ENCODE peak calls at places on chromosomes 16 and 17, in six cellular contexts. M is AG09309, L is head of caudate nucleus, W is activated T-cell treated with anti-CD3 and anti-CD28 coated beads for 24 hours, A is PC-3, R is WTC11. G is an unnamed sample.

GRCh38 chr17:48611681-48612455 is 1.1 kb upstream of the HOXB7 start:
- DNase-seq in L (no peak), R (peak), A (no peak), W (no peak), M (no peak), G (peak)

GRCh38 chr16:83458612-83459011 is 349.2 kb upstream of the HSBP1 start:
- DNase-seq in W (no peak), A (no peak), L (no peak), M (peak), R (no peak), G (no peak)

GRCh38 chr17:73189417-73190099 is 3.3 kb upstream of the COG1 start:
- DNase-seq in M (no peak), A (peak), L (no peak), R (peak), W (no peak), G (no peak)

GRCh38 chr16:57899771-57900661 is 70.9 kb downstream of the CNGB1 start:
- DNase-seq in L (peak), R (peak), A (peak), W (peak), M (peak), G (peak)

GRCh38 chr16:73064227-73064995 is 16.5 kb upstream of the ZFHX3 start:
- DNase-seq in L (no peak), R (peak), A (no peak), M (peak), W (no peak), G (no peak)

GRCh38 chr17:72120878-72121163 is at the start of gene SOX9:
- DNase-seq in A (peak), M (peak), L (peak), R (peak), W (no peak), G (peak)

GRCh38 chr17:19544366-19544765 is 10.7 kb downstream of the SLC47A1 start:
- DNase-seq in L (no peak), M (no peak), R (no peak), A (no peak), W (no peak), G (no peak)

GRCh38 chr17:2049333-2050245 is 5.3 kb upstream of the HIC1 start:
- DNase-seq in R (peak), A (peak), W (peak), L (peak), M (no peak), G (peak)

GRCh38 chr17:57782642-57783337 is 37.7 kb upstream of the CCDC182 start:
- DNase-seq in A (no peak), M (no peak), R (peak), W (no peak), L (no peak), G (no peak)

GRCh38 chr17:35801583-35802224 is 6.3 kb upstream of the MMP28 start:
- DNase-seq in A (no peak), L (peak), R (no peak), M (peak), W (no peak), G (no peak)

GRCh38 chr17:15263206-15263579 is 1.9 kb downstream of the PMP22 start:
- DNase-seq in R (peak), M (peak), W (no peak), L (peak), A (peak), G (no peak)

GRCh38 chr16:81638286-81638945 is 140.7 kb upstream of the PLCG2 start:
- DNase-seq in R (no peak), A (no peak), M (no peak), L (no peak), W (no peak), G (no peak)

GRCh38 chr16:28283798-28284577 is 8.3 kb upstream of the SBK1 start:
- DNase-seq in M (no peak), L (no peak), A (no peak), R (peak), W (no peak), G (no peak)

GRCh38 chr16:57538235-57538711 is 1.9 kb upstream of the CCDC102A start:
- DNase-seq in A (no peak), M (no peak), L (no peak), W (no peak), R (no peak), G (no peak)

GRCh38 chr16:24984101-24984500 is 31.1 kb downstream of the ARHGAP17 start:
- DNase-seq in L (no peak), W (no peak), R (no peak), M (no peak), A (no peak), G (no peak)

GRCh38 chr16:53809088-53809951 is 105.4 kb downstream of the FTO start:
- DNase-seq in A (peak), R (no peak), L (no peak), W (no peak), M (peak), G (no peak)

GRCh38 chr16:54489225-54489781 is 202.7 kb upstream of the IRX3 start:
- DNase-seq in R (no peak), W (no peak), A (no peak), M (no peak), L (no peak), G (peak)

GRCh38 chr17:64599187-64599676 is 62.9 kb downstream of the SMURF2 start:
- DNase-seq in W (peak), A (no peak), L (no peak), R (peak), M (no peak), G (no peak)

GRCh38 chr17:59154335-59154720 is 658 bp downstream of the SKA2 start:
- DNase-seq in R (peak), M (no peak), L (peak), A (peak), W (peak), G (no peak)

GRCh38 chr17:9982159-9982558 is 77.1 kb upstream of the RCVRN start:
- DNase-seq in A (peak), R (peak), L (no peak), M (no peak), W (no peak), G (no peak)

GRCh38 chr16:7745321-7745720 is 412.7 kb downstream of the RBFOX1 start:
- DNase-seq in L (no peak), A (no peak), W (no peak), M (no peak), R (no peak), G (no peak)

GRCh38 chr16:72752004-72752695 is 295.8 kb downstream of the ZFHX3 start:
- DNase-seq in R (no peak), L (no peak), M (no peak), W (no peak), A (no peak), G (no peak)

GRCh38 chr17:81722184-81723120 is 10.4 kb downstream of the SLC25A10 start:
- DNase-seq in R (no peak), A (peak), L (no peak), M (no peak), W (no peak), G (peak)

GRCh38 chr16:4327782-4328579 is 12.1 kb downstream of the GLIS2 start:
- DNase-seq in W (peak), A (no peak), M (no peak), L (peak), R (peak), G (peak)

GRCh38 chr17:65553009-65553645 is 8.3 kb downstream of the AXIN2 start:
- DNase-seq in R (no peak), A (no peak), W (no peak), L (no peak), M (peak), G (no peak)

GRCh38 chr17:40110457-40110856 is 10.1 kb upstream of the NR1D1 start:
- DNase-seq in L (no peak), W (no peak), R (no peak), M (no peak), A (no peak), G (no peak)

GRCh38 chr17:29112780-29113295 is 67.4 kb downstream of the MYO18A start:
- DNase-seq in A (no peak), M (no peak), W (no peak), L (no peak), R (no peak), G (peak)

GRCh38 chr17:74833501-74834361 is 26.0 kb downstream of the GRIN2C start:
- DNase-seq in W (no peak), L (peak), A (peak), M (no peak), R (no peak), G (no peak)

GRCh38 chr17:8338806-8339205 is 834 bp upstream of the ODF4 start:
- DNase-seq in L (no peak), M (no peak), R (no peak), W (no peak), A (no peak), G (no peak)

GRCh38 chr16:6862058-6862457 is 470.6 kb upstream of the RBFOX1 start:
- DNase-seq in A (no peak), W (no peak), L (no peak), R (no peak), M (no peak), G (no peak)

GRCh38 chr16:50072730-50073129 is 7.0 kb downstream of the HEATR3 start:
- DNase-seq in L (no peak), R (no peak), M (no peak), W (no peak), A (no peak), G (no peak)

GRCh38 chr16:7579454-7579853 is 246.8 kb downstream of the RBFOX1 start:
- DNase-seq in L (no peak), M (no peak), R (no peak), W (no peak), A (no peak), G (no peak)

GRCh38 chr17:29129731-29130130 is 50.5 kb downstream of the MYO18A start:
- DNase-seq in L (no peak), R (no peak), A (no peak), M (no peak), W (no peak), G (peak)

GRCh38 chr16:12110361-12111107 is 134.0 kb downstream of the SNX29 start:
- DNase-seq in W (no peak), R (no peak), A (no peak), M (no peak), L (no peak), G (no peak)

GRCh38 chr16:9053006-9053601 is 38.3 kb upstream of the HAPSTR1 start:
- DNase-seq in R (peak), M (no peak), W (no peak), L (peak), A (peak), G (no peak)

GRCh38 chr16:23414731-23415130 is 38.3 kb downstream of the COG7 start:
- DNase-seq in A (no peak), W (no peak), M (no peak), L (no peak), R (no peak), G (no peak)

GRCh38 chr16:11128211-11129123 is 127.5 kb downstream of the SOCS1 start:
- DNase-seq in W (no peak), L (no peak), A (no peak), M (peak), R (no peak), G (peak)